ENCODE peak calls at places on chromosomes 1 and 21, in seven cellular contexts. One of them, this sample, is unnamed.

GRCh38 chr1:33387512-33388079 is 43.3 kb downstream of the PHC2 start:
- DNase-seq in NCI-H345: no peak
- DNase-seq in HT1080: peak
- DNase-seq in DMS79: no peak
- DNase-seq in cardiac fibroblast: peak
- DNase-seq in naive thymus-derived CD8-positive, alpha-beta T cell: no peak
- DNase-seq in caudate nucleus: no peak
- DNase-seq in this sample: no peak

GRCh38 chr1:48644950-48645605 is 131.6 kb downstream of the BEND5 start:
- DNase-seq in HT1080: no peak
- DNase-seq in NCI-H345: peak
- DNase-seq in cardiac fibroblast: no peak
- DNase-seq in naive thymus-derived CD8-positive, alpha-beta T cell: no peak
- DNase-seq in DMS79: no peak
- DNase-seq in caudate nucleus: no peak
- DNase-seq in this sample: no peak

GRCh38 chr1:225460737-225461532 is 33.1 kb upstream of the LBR start:
- DNase-seq in NCI-H345: no peak
- DNase-seq in DMS79: no peak
- DNase-seq in HT1080: peak
- DNase-seq in caudate nucleus: no peak
- DNase-seq in naive thymus-derived CD8-positive, alpha-beta T cell: peak
- DNase-seq in cardiac fibroblast: peak
- DNase-seq in this sample: no peak

GRCh38 chr1:63274979-63275378 is 47.4 kb upstream of the FOXD3 start:
- DNase-seq in HT1080: no peak
- DNase-seq in caudate nucleus: no peak
- DNase-seq in naive thymus-derived CD8-positive, alpha-beta T cell: no peak
- DNase-seq in NCI-H345: no peak
- DNase-seq in cardiac fibroblast: no peak
- DNase-seq in DMS79: no peak
- DNase-seq in this sample: no peak

GRCh38 chr21:33587792-33588484 is 546 bp downstream of the DONSON start:
- DNase-seq in caudate nucleus: no peak
- DNase-seq in HT1080: peak
- DNase-seq in NCI-H345: peak
- DNase-seq in DMS79: peak
- DNase-seq in naive thymus-derived CD8-positive, alpha-beta T cell: no peak
- DNase-seq in cardiac fibroblast: peak
- DNase-seq in this sample: no peak

GRCh38 chr1:153447498-153448170 is 12.8 kb downstream of the S100A7 start:
- DNase-seq in naive thymus-derived CD8-positive, alpha-beta T cell: no peak
- DNase-seq in NCI-H345: no peak
- DNase-seq in cardiac fibroblast: peak
- DNase-seq in DMS79: no peak
- DNase-seq in HT1080: peak
- DNase-seq in caudate nucleus: no peak
- DNase-seq in this sample: no peak

GRCh38 chr1:153248480-153248879 is 11.0 kb upstream of the LORICRIN start:
- DNase-seq in NCI-H345: no peak
- DNase-seq in cardiac fibroblast: no peak
- DNase-seq in DMS79: no peak
- DNase-seq in caudate nucleus: no peak
- DNase-seq in HT1080: no peak
- DNase-seq in naive thymus-derived CD8-positive, alpha-beta T cell: no peak
- DNase-seq in this sample: no peak

GRCh38 chr1:208475951-208476824 is 232.0 kb upstream of the PLXNA2 start:
- DNase-seq in DMS79: peak
- DNase-seq in cardiac fibroblast: no peak
- DNase-seq in naive thymus-derived CD8-positive, alpha-beta T cell: no peak
- DNase-seq in NCI-H345: no peak
- DNase-seq in HT1080: peak
- DNase-seq in caudate nucleus: no peak
- DNase-seq in this sample: no peak

GRCh38 chr21:30234643-30235042 is 18.7 kb upstream of the CLDN8 start:
- DNase-seq in naive thymus-derived CD8-positive, alpha-beta T cell: no peak
- DNase-seq in caudate nucleus: no peak
- DNase-seq in HT1080: peak
- DNase-seq in NCI-H345: no peak
- DNase-seq in DMS79: no peak
- DNase-seq in cardiac fibroblast: peak
- DNase-seq in this sample: no peak

GRCh38 chr1:198490224-198490623 is 50.3 kb downstream of the ATP6V1G3 start:
- DNase-seq in NCI-H345: no peak
- DNase-seq in DMS79: no peak
- DNase-seq in cardiac fibroblast: no peak
- DNase-seq in caudate nucleus: no peak
- DNase-seq in HT1080: no peak
- DNase-seq in naive thymus-derived CD8-positive, alpha-beta T cell: no peak
- DNase-seq in this sample: no peak

GRCh38 chr1:46556822-46557221 is 5.4 kb upstream of the KNCN start:
- DNase-seq in NCI-H345: no peak
- DNase-seq in caudate nucleus: no peak
- DNase-seq in cardiac fibroblast: peak
- DNase-seq in DMS79: no peak
- DNase-seq in naive thymus-derived CD8-positive, alpha-beta T cell: no peak
- DNase-seq in HT1080: peak
- DNase-seq in this sample: no peak

GRCh38 chr1:169339773-169340172 is 27.8 kb downstream of the NME7 start:
- DNase-seq in NCI-H345: no peak
- DNase-seq in DMS79: no peak
- DNase-seq in HT1080: no peak
- DNase-seq in caudate nucleus: no peak
- DNase-seq in naive thymus-derived CD8-positive, alpha-beta T cell: no peak
- DNase-seq in cardiac fibroblast: no peak
- DNase-seq in this sample: no peak

GRCh38 chr1:201734776-201735175 is 94.2 kb upstream of the IPO9 start:
- DNase-seq in DMS79: no peak
- DNase-seq in naive thymus-derived CD8-positive, alpha-beta T cell: no peak
- DNase-seq in cardiac fibroblast: no peak
- DNase-seq in HT1080: no peak
- DNase-seq in caudate nucleus: no peak
- DNase-seq in NCI-H345: no peak
- DNase-seq in this sample: no peak

GRCh38 chr21:42406201-42406601 is 2.5 kb downstream of the UBASH3A start:
- DNase-seq in naive thymus-derived CD8-positive, alpha-beta T cell: peak
- DNase-seq in caudate nucleus: no peak
- DNase-seq in HT1080: no peak
- DNase-seq in cardiac fibroblast: no peak
- DNase-seq in DMS79: no peak
- DNase-seq in NCI-H345: no peak
- DNase-seq in this sample: no peak

GRCh38 chr1:52926864-52927218 is 235 bp upstream of the SCP2 start:
- DNase-seq in DMS79: no peak
- DNase-seq in HT1080: no peak
- DNase-seq in naive thymus-derived CD8-positive, alpha-beta T cell: no peak
- DNase-seq in caudate nucleus: no peak
- DNase-seq in cardiac fibroblast: no peak
- DNase-seq in NCI-H345: no peak
- DNase-seq in this sample: no peak

GRCh38 chr1:230381049-230381467 is 45.1 kb downstream of the PGBD5 start:
- DNase-seq in HT1080: no peak
- DNase-seq in DMS79: peak
- DNase-seq in caudate nucleus: no peak
- DNase-seq in cardiac fibroblast: no peak
- DNase-seq in naive thymus-derived CD8-positive, alpha-beta T cell: no peak
- DNase-seq in NCI-H345: no peak
- DNase-seq in this sample: no peak

GRCh38 chr1:88566615-88567387 is 117.3 kb upstream of the PKN2 start:
- DNase-seq in NCI-H345: no peak
- DNase-seq in caudate nucleus: no peak
- DNase-seq in cardiac fibroblast: no peak
- DNase-seq in DMS79: no peak
- DNase-seq in HT1080: no peak
- DNase-seq in naive thymus-derived CD8-positive, alpha-beta T cell: no peak
- DNase-seq in this sample: no peak

GRCh38 chr21:16310191-16310590 is 580.4 kb downstream of the USP25 start:
- DNase-seq in naive thymus-derived CD8-positive, alpha-beta T cell: no peak
- DNase-seq in HT1080: no peak
- DNase-seq in caudate nucleus: no peak
- DNase-seq in NCI-H345: no peak
- DNase-seq in DMS79: no peak
- DNase-seq in cardiac fibroblast: no peak
- DNase-seq in this sample: no peak

GRCh38 chr1:232510367-232511110 is 119.4 kb downstream of the SIPA1L2 start:
- DNase-seq in HT1080: no peak
- DNase-seq in DMS79: no peak
- DNase-seq in cardiac fibroblast: peak
- DNase-seq in caudate nucleus: no peak
- DNase-seq in naive thymus-derived CD8-positive, alpha-beta T cell: no peak
- DNase-seq in NCI-H345: no peak
- DNase-seq in this sample: no peak

GRCh38 chr1:16956775-16957174 is 23.6 kb downstream of the MFAP2 start:
- DNase-seq in DMS79: no peak
- DNase-seq in HT1080: no peak
- DNase-seq in cardiac fibroblast: no peak
- DNase-seq in caudate nucleus: no peak
- DNase-seq in NCI-H345: no peak
- DNase-seq in naive thymus-derived CD8-positive, alpha-beta T cell: no peak
- DNase-seq in this sample: no peak

GRCh38 chr1:231580874-231581273 is 45.7 kb upstream of the DISC1 start:
- DNase-seq in HT1080: no peak
- DNase-seq in NCI-H345: no peak
- DNase-seq in caudate nucleus: no peak
- DNase-seq in cardiac fibroblast: no peak
- DNase-seq in DMS79: no peak
- DNase-seq in naive thymus-derived CD8-positive, alpha-beta T cell: no peak
- DNase-seq in this sample: no peak

GRCh38 chr21:41953831-41954653 is at the start of gene C2CD2:
- DNase-seq in HT1080: peak
- DNase-seq in DMS79: no peak
- DNase-seq in cardiac fibroblast: peak
- DNase-seq in naive thymus-derived CD8-positive, alpha-beta T cell: no peak
- DNase-seq in NCI-H345: peak
- DNase-seq in caudate nucleus: no peak
- DNase-seq in this sample: no peak

GRCh38 chr1:221078260-221078965 is 199.2 kb downstream of the HLX start:
- DNase-seq in caudate nucleus: no peak
- DNase-seq in HT1080: no peak
- DNase-seq in NCI-H345: no peak
- DNase-seq in cardiac fibroblast: peak
- DNase-seq in DMS79: no peak
- DNase-seq in naive thymus-derived CD8-positive, alpha-beta T cell: no peak
- DNase-seq in this sample: no peak

GRCh38 chr1:30933874-30934252 is 25.3 kb upstream of the SDC3 start:
- DNase-seq in NCI-H345: no peak
- DNase-seq in cardiac fibroblast: peak
- DNase-seq in caudate nucleus: no peak
- DNase-seq in DMS79: no peak
- DNase-seq in HT1080: peak
- DNase-seq in naive thymus-derived CD8-positive, alpha-beta T cell: no peak
- DNase-seq in this sample: no peak

GRCh38 chr1:193183019-193183643 is 3.3 kb downstream of the B3GALT2 start:
- DNase-seq in caudate nucleus: no peak
- DNase-seq in HT1080: peak
- DNase-seq in NCI-H345: peak
- DNase-seq in naive thymus-derived CD8-positive, alpha-beta T cell: peak
- DNase-seq in cardiac fibroblast: peak
- DNase-seq in DMS79: no peak
- DNase-seq in this sample: no peak

GRCh38 chr1:186620951-186621350 is 59.3 kb downstream of the PTGS2 start:
- DNase-seq in NCI-H345: no peak
- DNase-seq in naive thymus-derived CD8-positive, alpha-beta T cell: no peak
- DNase-seq in cardiac fibroblast: peak
- DNase-seq in DMS79: no peak
- DNase-seq in caudate nucleus: no peak
- DNase-seq in HT1080: peak
- DNase-seq in this sample: no peak

GRCh38 chr1:153312569-153313186 is at the start of gene PGLYRP3:
- DNase-seq in NCI-H345: peak
- DNase-seq in caudate nucleus: no peak
- DNase-seq in HT1080: no peak
- DNase-seq in naive thymus-derived CD8-positive, alpha-beta T cell: no peak
- DNase-seq in DMS79: no peak
- DNase-seq in cardiac fibroblast: no peak
- DNase-seq in this sample: no peak

GRCh38 chr1:28249013-28249870 is 10.1 kb upstream of the SESN2 start:
- DNase-seq in NCI-H345: peak
- DNase-seq in cardiac fibroblast: peak
- DNase-seq in HT1080: peak
- DNase-seq in naive thymus-derived CD8-positive, alpha-beta T cell: no peak
- DNase-seq in caudate nucleus: no peak
- DNase-seq in DMS79: no peak
- DNase-seq in this sample: no peak

GRCh38 chr1:224450164-224450955 is 15.8 kb upstream of the WDR26 start:
- DNase-seq in HT1080: no peak
- DNase-seq in naive thymus-derived CD8-positive, alpha-beta T cell: no peak
- DNase-seq in caudate nucleus: no peak
- DNase-seq in cardiac fibroblast: peak
- DNase-seq in NCI-H345: no peak
- DNase-seq in DMS79: no peak
- DNase-seq in this sample: no peak

GRCh38 chr1:25026304-25026703 is 96.2 kb upstream of the RUNX3 start:
- DNase-seq in NCI-H345: no peak
- DNase-seq in HT1080: no peak
- DNase-seq in DMS79: no peak
- DNase-seq in caudate nucleus: no peak
- DNase-seq in naive thymus-derived CD8-positive, alpha-beta T cell: no peak
- DNase-seq in cardiac fibroblast: no peak
- DNase-seq in this sample: no peak

GRCh38 chr21:41966872-41967621 is 13.2 kb upstream of the C2CD2 start:
- DNase-seq in caudate nucleus: no peak
- DNase-seq in cardiac fibroblast: no peak
- DNase-seq in HT1080: no peak
- DNase-seq in NCI-H345: no peak
- DNase-seq in naive thymus-derived CD8-positive, alpha-beta T cell: no peak
- DNase-seq in DMS79: no peak
- DNase-seq in this sample: no peak

GRCh38 chr1:30930631-30931173 is 22.1 kb upstream of the SDC3 start:
- DNase-seq in HT1080: no peak
- DNase-seq in NCI-H345: no peak
- DNase-seq in naive thymus-derived CD8-positive, alpha-beta T cell: no peak
- DNase-seq in DMS79: no peak
- DNase-seq in caudate nucleus: no peak
- DNase-seq in cardiac fibroblast: no peak
- DNase-seq in this sample: no peak

GRCh38 chr1:5375437-5375836 is 616.8 kb downstream of the NPHP4 start:
- DNase-seq in cardiac fibroblast: no peak
- DNase-seq in HT1080: no peak
- DNase-seq in DMS79: no peak
- DNase-seq in caudate nucleus: no peak
- DNase-seq in naive thymus-derived CD8-positive, alpha-beta T cell: no peak
- DNase-seq in NCI-H345: no peak
- DNase-seq in this sample: no peak

GRCh38 chr1:37616330-37616729 is 18.4 kb downstream of the RSPO1 start:
- DNase-seq in caudate nucleus: no peak
- DNase-seq in DMS79: no peak
- DNase-seq in HT1080: no peak
- DNase-seq in NCI-H345: no peak
- DNase-seq in naive thymus-derived CD8-positive, alpha-beta T cell: no peak
- DNase-seq in cardiac fibroblast: no peak
- DNase-seq in this sample: no peak

GRCh38 chr1:201531551-201532425 is 7.1 kb upstream of the NAV1 start:
- DNase-seq in cardiac fibroblast: no peak
- DNase-seq in naive thymus-derived CD8-positive, alpha-beta T cell: no peak
- DNase-seq in NCI-H345: peak
- DNase-seq in DMS79: no peak
- DNase-seq in HT1080: peak
- DNase-seq in caudate nucleus: no peak
- DNase-seq in this sample: no peak

GRCh38 chr1:97340951-97341350 is 579.9 kb downstream of the DPYD start:
- DNase-seq in caudate nucleus: no peak
- DNase-seq in NCI-H345: no peak
- DNase-seq in HT1080: peak
- DNase-seq in cardiac fibroblast: peak
- DNase-seq in naive thymus-derived CD8-positive, alpha-beta T cell: no peak
- DNase-seq in DMS79: no peak
- DNase-seq in this sample: no peak

GRCh38 chr1:104991702-104992101 is 1242.0 kb downstream of the AMY1C start:
- DNase-seq in HT1080: no peak
- DNase-seq in cardiac fibroblast: no peak
- DNase-seq in naive thymus-derived CD8-positive, alpha-beta T cell: no peak
- DNase-seq in NCI-H345: peak
- DNase-seq in caudate nucleus: no peak
- DNase-seq in DMS79: no peak
- DNase-seq in this sample: no peak

GRCh38 chr1:29802181-29803068 is 566.1 kb downstream of the PTPRU start:
- DNase-seq in NCI-H345: peak
- DNase-seq in caudate nucleus: no peak
- DNase-seq in naive thymus-derived CD8-positive, alpha-beta T cell: no peak
- DNase-seq in cardiac fibroblast: no peak
- DNase-seq in HT1080: no peak
- DNase-seq in DMS79: no peak
- DNase-seq in this sample: no peak

This sample was measured in stimulated activated naive B cell treated with anti-CD40 and anti-IgM and Interleukin-4, amounts not matched to agents 10 μg/mL and 1 μg/mL and 100 μg/mL, for 72 hours.